ENCODE peak calls at places on chromosomes 6 and 20, in nine cellular contexts. E, T, Y, L, O, A, N, V and G are unnamed samples.

GRCh38 chr6:111591370-111591900 is 14.2 kb downstream of the TRAF3IP2 start:
- DNase-seq in E (peak), T (no peak), Y (no peak), L (peak), O (peak), A (peak), N (peak), V (no peak), G (peak)

GRCh38 chr6:63537126-63537958 is 34.9 kb upstream of the LOC128125822 start:
- DNase-seq in E (no peak), T (no peak), Y (no peak), L (peak), O (no peak), A (no peak), N (no peak), V (no peak), G (peak)

GRCh38 chr6:118668761-118669411 is 17.5 kb upstream of the CEP85L start:
- DNase-seq in E (no peak), T (no peak), Y (no peak), L (no peak), O (no peak), A (no peak), N (no peak), V (no peak), G (no peak)

GRCh38 chr6:43455034-43455747 is at the start of gene DLK2:
- DNase-seq in E (no peak), T (no peak), Y (no peak), L (no peak), O (peak), A (no peak), N (no peak), V (peak), G (peak)

GRCh38 chr6:43491750-43492661 is 14.6 kb downstream of the TJAP1 start:
- DNase-seq in E (peak), T (peak), Y (no peak), L (peak), O (no peak), A (peak), N (peak), V (no peak), G (peak)

GRCh38 chr20:59044796-59045195 is 2.2 kb upstream of the PRELID3B start:
- DNase-seq in E (no peak), T (no peak), Y (no peak), L (no peak), O (no peak), A (no peak), N (no peak), V (no peak), G (no peak)

GRCh38 chr6:64280569-64280968 is 645.0 kb downstream of the PHF3 start:
- DNase-seq in E (no peak), T (no peak), Y (no peak), L (no peak), O (no peak), A (no peak), N (no peak), V (no peak), G (peak)

GRCh38 chr6:130676077-130676772 is 151.0 kb upstream of the SMLR1 start:
- DNase-seq in E (no peak), T (peak), Y (no peak), L (no peak), O (no peak), A (no peak), N (no peak), V (no peak), G (no peak)

GRCh38 chr20:48592107-48592940 is 235.5 kb downstream of the PREX1 start:
- DNase-seq in E (peak), T (no peak), Y (no peak), L (no peak), O (no peak), A (no peak), N (no peak), V (no peak), G (no peak)

GRCh38 chr20:37897008-37897548 is 5.8 kb upstream of the VSTM2L start:
- DNase-seq in E (no peak), T (no peak), Y (no peak), L (no peak), O (no peak), A (no peak), N (no peak), V (no peak), G (no peak)

GRCh38 chr20:50270569-50270968 is 79.9 kb downstream of the CEBPB start:
- DNase-seq in E (no peak), T (peak), Y (no peak), L (no peak), O (no peak), A (peak), N (peak), V (no peak), G (no peak)

GRCh38 chr6:118725944-118726343 is 74.6 kb upstream of the CEP85L start:
- DNase-seq in E (no peak), T (no peak), Y (no peak), L (no peak), O (no peak), A (no peak), N (no peak), V (no peak), G (no peak)

GRCh38 chr6:88870728-88871330 is 92.6 kb downstream of the RNGTT start:
- DNase-seq in E (no peak), T (peak), Y (no peak), L (no peak), O (peak), A (no peak), N (no peak), V (peak), G (peak)

GRCh38 chr6:116685437-116685993 is 4.5 kb downstream of the KPNA5 start:
- DNase-seq in E (no peak), T (no peak), Y (no peak), L (no peak), O (no peak), A (no peak), N (no peak), V (no peak), G (no peak)

GRCh38 chr6:151443449-151443848 is 8.5 kb downstream of the RMND1 start:
- DNase-seq in E (no peak), T (no peak), Y (no peak), L (no peak), O (no peak), A (no peak), N (no peak), V (no peak), G (no peak)

GRCh38 chr6:30490031-30490876 is 945 bp downstream of the HLA-E start:
- DNase-seq in E (peak), T (peak), Y (peak), L (peak), O (no peak), A (peak), N (peak), V (peak), G (peak)

GRCh38 chr20:7926767-7927166 is 13.5 kb downstream of the HAO1 start:
- DNase-seq in E (no peak), T (no peak), Y (no peak), L (no peak), O (no peak), A (no peak), N (no peak), V (no peak), G (peak)

GRCh38 chr6:33904050-33904827 is 100.4 kb upstream of the MLN start:
- DNase-seq in E (no peak), T (no peak), Y (peak), L (peak), O (no peak), A (no peak), N (no peak), V (peak), G (no peak)

GRCh38 chr6:105692630-105693212 is 289.8 kb upstream of the PREP start:
- DNase-seq in E (no peak), T (no peak), Y (no peak), L (no peak), O (no peak), A (no peak), N (no peak), V (no peak), G (no peak)

GRCh38 chr6:165844232-165844631 is 181.2 kb upstream of the PDE10A start:
- DNase-seq in E (no peak), T (no peak), Y (no peak), L (no peak), O (no peak), A (no peak), N (no peak), V (no peak), G (no peak)

GRCh38 chr20:58719971-58720371 is 27.4 kb downstream of the NPEPL1 start:
- DNase-seq in E (peak), T (no peak), Y (no peak), L (peak), O (no peak), A (peak), N (peak), V (peak), G (no peak)

GRCh38 chr6:14763139-14763538 is 482.7 kb upstream of the JARID2 start:
- DNase-seq in E (no peak), T (no peak), Y (no peak), L (no peak), O (peak), A (no peak), N (no peak), V (no peak), G (peak)

GRCh38 chr6:106063448-106063850 is 22.7 kb upstream of the PRDM1 start:
- DNase-seq in E (no peak), T (no peak), Y (no peak), L (no peak), O (no peak), A (no peak), N (no peak), V (no peak), G (peak)

GRCh38 chr6:5671604-5672559 is 334.8 kb downstream of the NRN1 start:
- DNase-seq in E (no peak), T (no peak), Y (no peak), L (no peak), O (no peak), A (peak), N (no peak), V (no peak), G (no peak)

GRCh38 chr6:2029952-2030351 is 215.5 kb downstream of the GMDS start:
- DNase-seq in E (no peak), T (no peak), Y (no peak), L (no peak), O (no peak), A (no peak), N (no peak), V (no peak), G (no peak)

GRCh38 chr6:39441986-39442385 is 119.5 kb upstream of the KCNK16 start:
- DNase-seq in E (no peak), T (no peak), Y (no peak), L (no peak), O (no peak), A (no peak), N (peak), V (no peak), G (no peak)

GRCh38 chr6:149859938-149860337 is 4.2 kb downstream of the LRP11 start:
- DNase-seq in E (no peak), T (no peak), Y (no peak), L (no peak), O (no peak), A (no peak), N (no peak), V (no peak), G (no peak)

GRCh38 chr6:149860513-149860833 is 3.7 kb downstream of the LRP11 start:
- DNase-seq in E (no peak), T (no peak), Y (no peak), L (no peak), O (no peak), A (no peak), N (no peak), V (no peak), G (no peak)

GRCh38 chr6:149859368-149859767 is 4.8 kb downstream of the LRP11 start:
- DNase-seq in E (no peak), T (no peak), Y (no peak), L (no peak), O (no peak), A (no peak), N (no peak), V (no peak), G (no peak)

GRCh38 chr6:149861603-149862423 is 2.3 kb downstream of the LRP11 start:
- DNase-seq in E (no peak), T (no peak), Y (no peak), L (no peak), O (no peak), A (no peak), N (no peak), V (no peak), G (no peak)

DNA sequence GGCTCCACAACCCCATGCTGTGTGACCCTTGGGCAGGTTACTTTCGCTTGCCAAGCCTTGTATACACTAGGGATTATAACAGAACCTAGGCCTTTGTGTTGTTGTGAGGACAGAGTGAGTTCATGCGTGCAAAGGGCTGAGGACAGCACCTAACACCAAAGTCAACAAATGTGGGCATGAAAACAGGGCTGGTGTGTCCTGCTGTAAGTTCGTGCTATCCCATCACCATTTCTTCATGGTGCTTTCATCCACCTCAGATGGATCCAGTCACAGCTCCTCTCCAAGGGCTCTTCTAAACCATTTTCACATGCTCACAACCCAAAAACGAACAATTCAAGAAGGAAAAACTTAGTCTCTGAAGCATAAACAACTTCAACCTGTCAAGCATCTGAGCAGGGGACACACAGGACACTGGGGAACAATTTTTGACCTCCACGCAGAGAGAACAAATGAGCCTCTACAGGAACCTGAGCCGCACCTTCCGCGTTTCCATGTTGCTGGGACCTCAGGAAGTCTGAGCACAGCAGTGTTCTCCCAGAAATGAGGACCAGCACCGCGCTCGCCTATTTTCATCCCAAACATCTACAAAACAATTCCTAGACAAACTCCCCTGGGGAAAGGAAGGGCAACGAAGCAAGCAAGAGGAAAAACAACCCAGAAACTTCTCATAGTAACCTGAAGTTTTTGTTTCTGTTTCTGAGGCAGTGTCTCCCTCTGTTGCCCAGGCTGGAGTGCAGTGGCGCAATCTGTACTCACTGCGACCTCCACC is 3.1 kb downstream of the LRP11 start:
- DNase-seq in E (no peak), T (no peak), Y (no peak), L (no peak), O (no peak), A (no peak), N (no peak), V (no peak), G (no peak)
- TF ChIP-seq CTCF in E (no peak), T (no peak), Y (no peak), L (no peak), O (peak), A (no peak), N (no peak), V (peak), G (no peak)

GRCh38 chr6:52104979-52105378 is 17.6 kb upstream of the PKHD1 start:
- DNase-seq in E (no peak), T (no peak), Y (no peak), L (no peak), O (no peak), A (no peak), N (no peak), V (no peak), G (no peak)
- TF ChIP-seq CTCF in E (no peak), T (no peak), Y (no peak), L (no peak), O (no peak), A (peak), N (no peak), V (no peak), G (no peak)

GRCh38 chr6:76351275-76351674 is 278.8 kb upstream of the IMPG1 start:
- DNase-seq in E (no peak), T (no peak), Y (no peak), L (no peak), O (no peak), A (no peak), N (no peak), V (no peak), G (no peak)
- TF ChIP-seq CTCF in E (no peak), T (no peak), Y (no peak), L (no peak), O (no peak), A (peak), N (no peak), V (peak), G (no peak)

GRCh38 chr20:1337441-1337840 is 8.5 kb upstream of the SDCBP2 start:
- DNase-seq in E (no peak), T (no peak), Y (no peak), L (no peak), O (no peak), A (no peak), N (no peak), V (no peak), G (no peak)
- TF ChIP-seq CTCF in E (no peak), T (no peak), Y (no peak), L (no peak), O (no peak), A (no peak), N (no peak), V (no peak), G (no peak)

DNA sequence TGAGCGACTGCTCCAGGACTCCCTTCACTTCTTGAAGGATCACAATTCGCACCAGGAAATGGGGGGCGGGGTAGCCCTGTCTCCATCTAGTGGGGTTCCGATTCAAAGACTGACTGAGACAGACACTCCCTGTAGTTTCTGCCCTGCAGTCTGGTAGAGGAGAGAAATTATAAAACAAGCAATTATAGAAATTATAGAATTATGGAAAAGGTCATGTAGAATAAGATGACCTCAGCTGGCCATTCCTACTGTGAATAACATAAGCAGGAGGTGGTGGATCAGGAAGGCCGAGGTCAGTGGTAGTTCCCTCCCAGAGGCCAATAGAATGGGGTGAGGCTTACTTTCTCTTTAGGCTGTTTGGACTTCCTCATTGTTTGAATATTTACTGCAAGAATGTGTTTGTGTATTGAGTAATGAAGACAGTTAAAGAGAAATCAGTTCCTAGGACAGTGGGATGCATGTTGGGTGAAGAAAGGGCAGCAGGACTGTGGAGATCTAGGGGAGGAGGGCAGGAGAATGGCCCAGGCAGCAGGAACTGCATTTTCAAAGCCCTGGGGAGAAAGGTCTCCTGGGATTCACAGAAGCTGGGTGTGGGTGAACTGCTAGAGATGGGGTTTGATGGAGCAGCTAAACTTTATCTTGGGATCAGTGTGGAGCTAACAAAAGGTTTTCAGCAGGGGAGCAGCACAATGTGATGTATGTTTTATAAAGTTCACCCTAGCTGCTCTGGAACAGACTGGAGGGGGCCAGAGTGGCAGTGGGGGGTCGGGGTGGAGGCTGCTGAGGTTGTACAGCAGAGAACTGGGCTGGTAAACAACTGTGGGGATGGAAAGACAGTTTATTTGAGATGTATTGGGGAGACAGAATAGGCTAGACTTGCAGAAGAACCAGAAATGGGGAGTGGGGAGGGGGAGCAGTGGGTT is 2.1 kb downstream of the ZNF341 start:
- DNase-seq in E (no peak), T (no peak), Y (no peak), L (peak), O (peak), A (no peak), N (peak), V (peak), G (peak)
- TF ChIP-seq CTCF in E (no peak), T (no peak), Y (no peak), L (no peak), O (no peak), A (no peak), N (no peak), V (peak), G (no peak)

GRCh38 chr6:169328112-169328801 is 74.6 kb upstream of the THBS2 start:
- DNase-seq in E (no peak), T (no peak), Y (no peak), L (no peak), O (no peak), A (no peak), N (no peak), V (no peak), G (no peak)
- TF ChIP-seq CTCF in E (no peak), T (no peak), Y (no peak), L (no peak), O (no peak), A (no peak), N (no peak), V (no peak), G (no peak)

GRCh38 chr6:152669894-152670293 is 27.8 kb upstream of the MYCT1 start:
- DNase-seq in E (no peak), T (no peak), Y (no peak), L (no peak), O (peak), A (no peak), N (no peak), V (no peak), G (peak)
- TF ChIP-seq CTCF in E (peak), T (no peak), Y (no peak), L (no peak), O (peak), A (peak), N (peak), V (peak), G (no peak)